ENCODE peak calls at places on chromosomes 5 and 9, in five cellular contexts. Z is HepG2, L is fibroblast of lung, J is PC-3, U is transverse colon. T is an unnamed sample.

GRCh38 chr9:124033967-124034366 is 22.4 kb downstream of the LHX2 start:
- DNase-seq in Z (no peak), L (no peak), J (no peak), U (no peak), T (peak)

GRCh38 chr5:17005087-17005828 is 69.2 kb upstream of the MYO10 start:
- DNase-seq in Z (no peak), L (no peak), J (no peak), U (no peak), T (no peak)

GRCh38 chr5:168946363-168946762 is 354.6 kb downstream of the SLIT3 start:
- DNase-seq in Z (no peak), L (no peak), J (peak), U (no peak), T (no peak)

GRCh38 chr9:79629721-79630120 is 58.0 kb downstream of the TLE4 start:
- DNase-seq in Z (no peak), L (no peak), J (no peak), U (no peak), T (no peak)

GRCh38 chr9:127980056-127980705 is 608 bp downstream of the EEIG1 start:
- DNase-seq in Z (no peak), L (no peak), J (peak), U (peak), T (peak)

GRCh38 chr9:88804289-88804596 is 187.0 kb upstream of the S1PR3 start:
- DNase-seq in Z (no peak), L (no peak), J (peak), U (no peak), T (no peak)

GRCh38 chr5:72452515-72453259 is 54.5 kb downstream of the ZNF366 start:
- DNase-seq in Z (no peak), L (peak), J (peak), U (peak), T (no peak)

GRCh38 chr5:106121972-106122605 is 1548.6 kb downstream of the EFNA5 start:
- DNase-seq in Z (no peak), L (no peak), J (peak), U (peak), T (peak)

GRCh38 chr9:111427186-111427585 is 57.0 kb downstream of the ECPAS start:
- DNase-seq in Z (no peak), L (peak), J (peak), U (no peak), T (no peak)

GRCh38 chr5:10262121-10262774 is 12.2 kb downstream of the CCT5 start:
- DNase-seq in Z (no peak), L (no peak), J (no peak), U (no peak), T (no peak)

GRCh38 chr5:84274585-84275468 is 109.9 kb downstream of the EDIL3 start:
- DNase-seq in Z (peak), L (peak), J (peak), U (peak), T (no peak)

GRCh38 chr5:180135128-180135955 is 63.8 kb upstream of the RNF130 start:
- DNase-seq in Z (no peak), L (peak), J (peak), U (no peak), T (peak)

GRCh38 chr5:67182406-67182805 is 14.2 kb downstream of the CD180 start:
- DNase-seq in Z (no peak), L (peak), J (no peak), U (no peak), T (peak)

GRCh38 chr5:115510145-115510640 is 34.4 kb downstream of the FEM1C start:
- DNase-seq in Z (no peak), L (no peak), J (peak), U (no peak), T (no peak)

GRCh38 chr5:34534237-34535108 is 121.7 kb upstream of the RAI14 start:
- DNase-seq in Z (peak), L (peak), J (peak), U (no peak), T (no peak)

GRCh38 chr9:118578467-118578866 is 790.8 kb downstream of the BRINP1 start:
- DNase-seq in Z (no peak), L (peak), J (peak), U (no peak), T (no peak)

GRCh38 chr9:111442360-111443027 is 41.7 kb downstream of the ECPAS start:
- DNase-seq in Z (no peak), L (no peak), J (no peak), U (no peak), T (no peak)

GRCh38 chr9:96646081-96646991 is 8.8 kb downstream of the PRXL2C start:
- DNase-seq in Z (no peak), L (peak), J (no peak), U (no peak), T (no peak)

GRCh38 chr9:6764570-6765334 is 7.0 kb downstream of the KDM4C start:
- DNase-seq in Z (no peak), L (peak), J (no peak), U (no peak), T (no peak)

GRCh38 chr5:115831163-115831768 is 10.1 kb downstream of the ATG12 start:
- DNase-seq in Z (peak), L (peak), J (peak), U (peak), T (no peak)

GRCh38 chr5:122078116-122078865 is at the start of gene LOX:
- DNase-seq in Z (peak), L (peak), J (peak), U (peak), T (peak)

GRCh38 chr5:32753765-32754164 is 42.6 kb downstream of the NPR3 start:
- DNase-seq in Z (no peak), L (peak), J (peak), U (no peak), T (no peak)

GRCh38 chr9:137817236-137818200 is 60.1 kb upstream of the CACNA1B start:
- DNase-seq in Z (no peak), L (no peak), J (no peak), U (no peak), T (peak)

GRCh38 chr5:43236633-43237355 is 44.8 kb downstream of the NIM1K start:
- DNase-seq in Z (no peak), L (no peak), J (peak), U (no peak), T (no peak)

GRCh38 chr5:74903165-74903787 is 37.1 kb upstream of the FAM169A start:
- DNase-seq in Z (peak), L (no peak), J (peak), U (peak), T (peak)

GRCh38 chr5:167982-168660 is 23.2 kb upstream of the LRRC14B start:
- DNase-seq in Z (no peak), L (peak), J (peak), U (no peak), T (peak)

GRCh38 chr9:78898239-78898638 is 601.3 kb downstream of the PSAT1 start:
- DNase-seq in Z (no peak), L (peak), J (no peak), U (no peak), T (no peak)

GRCh38 chr5:62790348-62790747 is 211.7 kb downstream of the LRRC70 start:
- DNase-seq in Z (peak), L (no peak), J (no peak), U (no peak), T (no peak)

GRCh38 chr9:18238254-18238653 is 235.7 kb upstream of the ADAMTSL1 start:
- DNase-seq in Z (no peak), L (peak), J (peak), U (no peak), T (no peak)

GRCh38 chr5:33032161-33033085 is 321.3 kb downstream of the NPR3 start:
- DNase-seq in Z (no peak), L (peak), J (no peak), U (no peak), T (no peak)

GRCh38 chr5:9519537-9519936 is 26.3 kb downstream of the SEMA5A start:
- DNase-seq in Z (no peak), L (peak), J (no peak), U (no peak), T (no peak)

GRCh38 chr9:120876842-120877240 is at the start of gene PHF19:
- DNase-seq in Z (peak), L (peak), J (no peak), U (no peak), T (peak)

GRCh38 chr5:73540192-73540591 is 25.2 kb downstream of the ANKRA2 start:
- DNase-seq in Z (peak), L (peak), J (peak), U (no peak), T (no peak)

GRCh38 chr5:5317976-5318375 is 104.5 kb upstream of the ICE1 start:
- DNase-seq in Z (no peak), L (no peak), J (no peak), U (no peak), T (no peak)

GRCh38 chr9:30722065-30722464 is 1662.4 kb upstream of the ACO1 start:
- DNase-seq in Z (no peak), L (no peak), J (no peak), U (no peak), T (no peak)

GRCh38 chr5:171965740-171966139 is 40.7 kb downstream of the FBXW11 start:
- DNase-seq in Z (no peak), L (no peak), J (no peak), U (no peak), T (no peak)

GRCh38 chr5:111095982-111096381 is 3.8 kb downstream of the WDR36 start:
- DNase-seq in Z (no peak), L (no peak), J (no peak), U (no peak), T (no peak)

GRCh38 chr5:171630670-171631065 is 154.9 kb upstream of the SMIM23 start:
- DNase-seq in Z (no peak), L (no peak), J (no peak), U (no peak), T (no peak)

DNA sequence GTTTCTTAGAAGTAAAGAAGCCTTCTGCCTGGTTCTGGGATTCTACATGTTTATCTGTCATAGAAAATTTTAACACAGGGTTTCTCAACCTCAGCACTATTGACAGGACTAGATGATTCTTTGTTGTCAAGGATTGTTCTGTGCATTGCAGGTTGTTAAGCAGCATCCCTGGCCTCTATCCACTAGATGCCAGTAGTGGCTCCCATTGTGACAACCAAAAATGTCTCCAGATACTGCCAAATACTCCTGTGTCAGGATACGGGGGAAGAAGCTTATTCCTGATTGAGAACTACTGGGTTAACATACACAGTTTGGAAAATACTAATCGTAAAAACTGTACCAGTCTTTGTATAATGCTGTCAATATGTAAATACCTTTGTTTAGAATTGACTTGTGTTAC is 167.1 kb downstream of the NIPBL start:
- DNase-seq in Z (peak), L (no peak), J (peak), U (no peak), T (no peak)
- TF ChIP-seq CTCF in Z (peak), L (no peak), J (peak), U (no peak), T (no peak)

DNA sequence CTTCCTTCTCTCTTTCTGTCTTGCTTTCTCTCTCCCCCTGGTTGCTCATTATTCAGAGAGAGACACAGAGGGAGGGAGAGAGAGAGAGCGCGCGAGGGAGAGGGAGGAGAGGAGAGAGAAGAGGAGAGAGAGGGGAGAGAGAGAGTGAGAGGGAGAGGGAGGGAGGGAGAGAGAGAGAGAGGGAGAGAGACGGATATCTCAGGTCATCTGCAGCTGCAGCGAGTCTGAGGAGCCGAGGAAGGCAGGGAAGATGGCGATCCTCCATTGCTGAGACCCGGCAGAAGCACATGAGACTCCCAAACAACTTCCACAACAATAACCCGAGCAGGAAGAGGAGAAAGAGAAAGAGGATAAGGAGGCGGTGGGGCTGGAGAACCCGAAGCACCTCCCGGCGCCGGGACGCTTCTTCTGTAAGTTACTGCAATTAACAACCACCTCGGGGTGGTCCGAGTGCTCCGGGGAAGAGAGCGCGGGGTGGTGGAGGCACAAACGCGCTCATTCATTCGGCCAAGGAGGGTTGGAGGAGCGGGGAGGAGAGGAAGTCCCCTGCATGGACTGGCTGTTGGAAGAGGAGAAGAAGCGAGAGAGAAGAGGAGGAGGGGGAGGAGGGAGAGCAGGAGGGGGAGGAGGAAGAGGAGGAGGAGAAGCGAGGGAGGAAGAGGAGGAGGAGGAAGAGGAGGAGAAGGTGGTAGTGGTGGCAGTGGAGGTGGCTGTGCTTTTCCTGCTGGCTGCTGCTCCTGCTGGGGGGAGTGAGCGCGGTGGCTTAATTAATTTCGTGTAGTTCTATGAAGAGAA is at the start of gene ZNF462:
- DNase-seq in Z (no peak), L (peak), J (peak), U (peak), T (no peak)
- H3K27ac ChIP-seq in Z (no peak), L (peak), J (peak), U (peak), T (peak)

GRCh38 chr9:134335095-134335489 is 8.8 kb downstream of the RXRA start:
- DNase-seq in Z (no peak), L (no peak), J (peak), U (no peak), T (no peak)

GRCh38 chr9:134335490-134336173 is 9.4 kb downstream of the RXRA start:
- DNase-seq in Z (no peak), L (no peak), J (no peak), U (peak), T (no peak)

GRCh38 chr9:134333234-134333873 is 7.1 kb downstream of the RXRA start:
- DNase-seq in Z (peak), L (no peak), J (no peak), U (peak), T (no peak)

GRCh38 chr9:134332841-134333233 is 6.6 kb downstream of the RXRA start:
- DNase-seq in Z (no peak), L (no peak), J (no peak), U (no peak), T (no peak)

GRCh38 chr9:134333874-134334581 is 7.8 kb downstream of the RXRA start:
- DNase-seq in Z (no peak), L (no peak), J (no peak), U (no peak), T (no peak)
- H3K4me3 ChIP-seq in Z (peak), L (no peak), J (no peak), U (peak), T (no peak)

GRCh38 chr5:133385346-133385745 is 227.0 kb downstream of the FSTL4 start:
- DNase-seq in Z (no peak), L (no peak), J (no peak), U (no peak), T (no peak)
- TF ChIP-seq CTCF in Z (no peak), L (no peak), J (no peak), U (no peak), T (no peak)

GRCh38 chr5:149563461-149563860 is 12.2 kb upstream of the CSNK1A1 start:
- DNase-seq in Z (no peak), L (peak), J (peak), U (no peak), T (no peak)
- H3K27ac ChIP-seq in Z (no peak), L (peak), J (peak), U (peak), T (peak)

GRCh38 chr9:133200631-133201030 is 8.4 kb downstream of the OBP2B start:
- DNase-seq in Z (no peak), L (no peak), J (no peak), U (no peak), T (peak)

GRCh38 chr9:133202145-133202513 is 6.9 kb downstream of the OBP2B start:
- DNase-seq in Z (no peak), L (no peak), J (no peak), U (no peak), T (peak)

GRCh38 chr9:133202688-133203453 is 6.2 kb downstream of the OBP2B start:
- DNase-seq in Z (no peak), L (no peak), J (no peak), U (no peak), T (no peak)

GRCh38 chr9:133201424-133202144 is 7.5 kb downstream of the OBP2B start:
- DNase-seq in Z (no peak), L (no peak), J (no peak), U (no peak), T (peak)

DNA sequence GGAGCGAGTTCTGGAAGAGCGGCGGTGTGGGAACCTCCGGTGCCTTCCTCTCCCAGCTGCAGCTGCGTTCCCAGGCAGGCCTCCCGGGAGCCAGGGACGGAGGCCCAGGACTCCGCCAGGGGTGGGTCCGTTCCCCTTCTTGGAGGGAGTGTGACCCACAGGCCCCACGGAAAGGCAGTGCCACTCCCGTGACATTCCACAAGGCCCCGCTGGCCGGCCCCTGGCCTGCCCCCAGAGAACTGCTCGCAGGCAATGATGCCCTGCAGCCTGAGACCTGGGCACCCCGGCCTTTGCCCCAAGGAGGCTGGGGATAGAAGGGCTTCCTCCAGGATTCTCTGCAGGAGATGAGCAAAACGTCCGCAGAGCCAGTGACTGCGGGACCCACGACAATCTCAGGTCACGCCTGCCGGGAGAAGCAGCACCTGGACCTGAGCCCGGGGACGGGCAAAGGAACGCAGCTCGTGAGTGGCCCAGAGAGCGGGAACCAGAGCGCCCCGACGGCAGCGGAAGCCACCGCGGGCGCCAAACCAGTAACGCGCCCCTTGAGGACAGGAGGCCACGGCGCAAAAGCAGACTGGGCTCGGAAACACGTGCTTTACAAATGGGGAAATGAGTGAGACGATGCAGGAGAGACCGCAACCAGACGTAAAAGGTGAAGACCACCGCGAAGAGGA is 9.3 kb downstream of the OBP2B start:
- DNase-seq in Z (no peak), L (no peak), J (no peak), U (peak), T (peak)
- H3K4me3 ChIP-seq in Z (no peak), L (no peak), J (no peak), U (peak), T (peak)

DNA sequence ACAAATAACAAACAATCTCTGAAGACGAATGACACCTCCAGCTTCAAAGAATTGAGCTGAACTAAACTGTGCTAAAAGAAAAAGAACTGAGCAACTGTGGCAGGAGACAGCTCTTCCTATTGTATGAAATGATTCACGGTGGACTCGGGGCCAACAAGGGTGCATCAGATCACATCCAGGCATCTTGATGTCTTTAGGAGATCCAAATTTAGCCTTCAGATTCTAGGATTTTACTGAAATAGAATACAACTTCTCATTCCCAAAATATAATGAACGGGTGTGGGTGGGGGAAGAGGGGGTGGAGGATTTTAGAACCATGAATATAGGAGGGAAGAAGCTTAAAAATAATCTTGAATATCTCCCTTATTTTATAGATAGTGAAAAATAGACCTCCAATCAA is 631.8 kb downstream of the ELAVL2 start:
- DNase-seq in Z (no peak), L (no peak), J (no peak), U (no peak), T (no peak)
- TF ChIP-seq CTCF in Z (no peak), L (no peak), J (no peak), U (no peak), T (no peak)

DNA sequence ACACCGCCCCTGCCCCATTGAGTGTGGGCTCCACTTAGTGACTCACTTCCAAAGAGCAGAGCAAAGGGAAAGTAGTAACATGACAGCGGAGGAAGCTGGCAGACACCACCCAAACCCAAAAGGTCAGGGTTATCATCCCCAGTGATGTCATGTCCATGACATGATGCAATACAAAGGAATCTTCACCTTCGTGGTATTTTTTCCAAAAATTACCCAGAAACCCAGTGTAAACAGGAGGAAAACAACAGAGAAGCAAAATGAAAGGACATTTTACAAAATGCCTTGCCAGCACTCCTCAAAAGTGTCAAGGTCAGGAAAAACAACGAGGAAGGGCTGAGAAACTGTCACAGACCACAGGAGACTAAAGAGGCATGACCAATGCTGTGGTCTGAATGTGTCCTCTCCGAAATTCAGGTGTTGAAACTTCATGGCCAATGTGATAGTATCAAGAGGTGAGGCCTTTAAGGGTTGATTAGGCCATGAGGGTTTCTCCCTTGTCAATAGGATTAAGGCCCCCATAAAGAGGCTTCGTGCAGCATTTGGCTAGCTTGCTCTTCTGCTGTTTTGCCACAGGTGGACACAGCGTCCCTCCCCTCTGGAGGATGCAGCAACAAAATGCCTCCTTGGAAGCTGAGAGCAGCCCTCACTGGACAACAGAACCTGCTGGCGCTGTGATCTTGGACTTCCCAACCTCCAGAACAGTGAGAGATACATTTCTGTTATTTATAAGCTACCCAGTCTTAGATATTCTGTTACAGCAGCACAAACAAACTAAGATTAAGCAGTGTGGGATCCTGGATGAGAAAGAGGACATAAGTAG is 30.5 kb upstream of the MED10 start:
- DNase-seq in Z (no peak), L (no peak), J (peak), U (no peak), T (no peak)
- H3K27ac ChIP-seq in Z (no peak), L (no peak), J (no peak), U (no peak), T (no peak)